ENCODE peak calls at places on chromosomes 12 and 14, in nine cellular contexts. One of them, this sample, is unnamed.

GRCh38 chr14:21454843-21455550 is 926 bp downstream of the CHD8 start:
- DNase-seq in Kasumi-1: no peak
- DNase-seq in GM23338: peak
- DNase-seq in sciatic nerve: no peak
- DNase-seq in T follicular helper cell: no peak
- DNase-seq in HTR-8/SVneo: no peak
- DNase-seq in GM12864: no peak
- DNase-seq in pancreas: no peak
- DNase-seq in H4: no peak
- DNase-seq in this sample: no peak

GRCh38 chr12:29762637-29763300 is 21.0 kb downstream of the TMTC1 start:
- DNase-seq in pancreas: no peak
- DNase-seq in HTR-8/SVneo: no peak
- DNase-seq in Kasumi-1: no peak
- DNase-seq in T follicular helper cell: no peak
- DNase-seq in H4: no peak
- DNase-seq in GM23338: no peak
- DNase-seq in GM12864: no peak
- DNase-seq in sciatic nerve: no peak
- DNase-seq in this sample: no peak

GRCh38 chr12:132485619-132486018 is 4.3 kb upstream of the FBRSL1 start:
- DNase-seq in H4: no peak
- DNase-seq in GM12864: no peak
- DNase-seq in T follicular helper cell: no peak
- DNase-seq in HTR-8/SVneo: no peak
- DNase-seq in pancreas: no peak
- DNase-seq in GM23338: no peak
- DNase-seq in Kasumi-1: no peak
- DNase-seq in sciatic nerve: no peak
- DNase-seq in this sample: no peak

GRCh38 chr12:51082561-51083139 is 746 bp downstream of the CSRNP2 start:
- DNase-seq in HTR-8/SVneo: peak
- DNase-seq in sciatic nerve: no peak
- DNase-seq in pancreas: no peak
- DNase-seq in H4: peak
- DNase-seq in Kasumi-1: no peak
- DNase-seq in T follicular helper cell: no peak
- DNase-seq in GM12864: no peak
- DNase-seq in GM23338: peak
- DNase-seq in this sample: no peak

GRCh38 chr12:31897791-31898503 is 61.3 kb upstream of the RESF1 start:
- DNase-seq in pancreas: peak
- DNase-seq in sciatic nerve: no peak
- DNase-seq in H4: peak
- DNase-seq in T follicular helper cell: no peak
- DNase-seq in GM23338: peak
- DNase-seq in GM12864: no peak
- DNase-seq in Kasumi-1: peak
- DNase-seq in HTR-8/SVneo: peak
- DNase-seq in this sample: no peak

GRCh38 chr12:132837693-132838463 is 9.2 kb upstream of the GOLGA3 start:
- DNase-seq in H4: no peak
- DNase-seq in GM23338: no peak
- DNase-seq in HTR-8/SVneo: no peak
- DNase-seq in T follicular helper cell: no peak
- DNase-seq in Kasumi-1: no peak
- DNase-seq in pancreas: no peak
- DNase-seq in GM12864: no peak
- DNase-seq in sciatic nerve: no peak
- DNase-seq in this sample: no peak

GRCh38 chr12:94761559-94761958 is 111.2 kb upstream of the TMCC3 start:
- DNase-seq in GM12864: no peak
- DNase-seq in sciatic nerve: no peak
- DNase-seq in HTR-8/SVneo: peak
- DNase-seq in pancreas: no peak
- DNase-seq in T follicular helper cell: no peak
- DNase-seq in Kasumi-1: no peak
- DNase-seq in GM23338: no peak
- DNase-seq in H4: peak
- DNase-seq in this sample: no peak

GRCh38 chr12:117350140-117350539 is 11.3 kb downstream of the NOS1 start:
- DNase-seq in GM23338: no peak
- DNase-seq in H4: no peak
- DNase-seq in pancreas: no peak
- DNase-seq in sciatic nerve: no peak
- DNase-seq in Kasumi-1: no peak
- DNase-seq in HTR-8/SVneo: no peak
- DNase-seq in T follicular helper cell: no peak
- DNase-seq in GM12864: no peak
- DNase-seq in this sample: no peak

GRCh38 chr12:48105321-48105866 is 485 bp downstream of the SENP1 start:
- DNase-seq in T follicular helper cell: peak
- DNase-seq in Kasumi-1: peak
- DNase-seq in H4: no peak
- DNase-seq in GM23338: peak
- DNase-seq in pancreas: no peak
- DNase-seq in sciatic nerve: no peak
- DNase-seq in GM12864: no peak
- DNase-seq in HTR-8/SVneo: no peak
- DNase-seq in this sample: no peak

GRCh38 chr12:13220848-13221247 is 24.3 kb downstream of the EMP1 start:
- DNase-seq in sciatic nerve: no peak
- DNase-seq in pancreas: no peak
- DNase-seq in Kasumi-1: no peak
- DNase-seq in GM23338: no peak
- DNase-seq in H4: no peak
- DNase-seq in GM12864: no peak
- DNase-seq in T follicular helper cell: no peak
- DNase-seq in HTR-8/SVneo: no peak
- DNase-seq in this sample: no peak

GRCh38 chr14:76993743-76994142 is 34.8 kb downstream of the IRF2BPL start:
- DNase-seq in GM12864: no peak
- DNase-seq in Kasumi-1: no peak
- DNase-seq in T follicular helper cell: no peak
- DNase-seq in sciatic nerve: no peak
- DNase-seq in pancreas: no peak
- DNase-seq in GM23338: no peak
- DNase-seq in H4: no peak
- DNase-seq in HTR-8/SVneo: no peak
- DNase-seq in this sample: no peak

GRCh38 chr12:44774815-44775411 is 101.2 kb downstream of the NELL2 start:
- DNase-seq in GM23338: peak
- DNase-seq in T follicular helper cell: peak
- DNase-seq in sciatic nerve: no peak
- DNase-seq in Kasumi-1: no peak
- DNase-seq in pancreas: peak
- DNase-seq in HTR-8/SVneo: peak
- DNase-seq in GM12864: no peak
- DNase-seq in H4: no peak
- DNase-seq in this sample: no peak

GRCh38 chr14:59900536-59900935 is 19.4 kb upstream of the LRRC9 start:
- DNase-seq in HTR-8/SVneo: no peak
- DNase-seq in GM12864: no peak
- DNase-seq in H4: no peak
- DNase-seq in pancreas: no peak
- DNase-seq in sciatic nerve: no peak
- DNase-seq in Kasumi-1: no peak
- DNase-seq in T follicular helper cell: no peak
- DNase-seq in GM23338: no peak
- DNase-seq in this sample: no peak

GRCh38 chr12:29519585-29520182 is 22.2 kb upstream of the OVCH1 start:
- DNase-seq in GM23338: peak
- DNase-seq in HTR-8/SVneo: peak
- DNase-seq in pancreas: no peak
- DNase-seq in GM12864: peak
- DNase-seq in Kasumi-1: peak
- DNase-seq in sciatic nerve: no peak
- DNase-seq in H4: peak
- DNase-seq in T follicular helper cell: no peak
- DNase-seq in this sample: no peak

This sample was measured in cardiac septum.